ENCODE peak calls at places on chromosomes 5 and 9, in seven cellular contexts. One of them, this sample, is unnamed.

GRCh38 chr5:9655641-9656040 is 25.5 kb upstream of the TAS2R1 start:
- DNase-seq in GM19239: no peak
- DNase-seq in activated CD8-positive, alpha-beta memory T cell treated with anti-CD3 and anti-CD28 coated beads, Interleukin-2, amount 50 U/mL, for 4 hours: no peak
- DNase-seq in amygdala: no peak
- DNase-seq in tibial artery: no peak
- DNase-seq in AG04449: no peak
- DNase-seq in hepatocyte: no peak
- DNase-seq in this sample: no peak

GRCh38 chr5:140108093-140109049 is 5.5 kb upstream of the PURA start:
- DNase-seq in GM19239: no peak
- DNase-seq in activated CD8-positive, alpha-beta memory T cell treated with anti-CD3 and anti-CD28 coated beads, Interleukin-2, amount 50 U/mL, for 4 hours: peak
- DNase-seq in amygdala: no peak
- DNase-seq in tibial artery: peak
- DNase-seq in AG04449: no peak
- DNase-seq in hepatocyte: peak
- DNase-seq in this sample: peak

GRCh38 chr9:15423328-15423985 is 781 bp downstream of the SNAPC3 start:
- DNase-seq in GM19239: no peak
- DNase-seq in activated CD8-positive, alpha-beta memory T cell treated with anti-CD3 and anti-CD28 coated beads, Interleukin-2, amount 50 U/mL, for 4 hours: no peak
- DNase-seq in amygdala: no peak
- DNase-seq in tibial artery: no peak
- DNase-seq in AG04449: no peak
- DNase-seq in hepatocyte: peak
- DNase-seq in this sample: peak

GRCh38 chr5:41983284-41983683 is 58.2 kb downstream of the FBXO4 start:
- DNase-seq in GM19239: no peak
- DNase-seq in activated CD8-positive, alpha-beta memory T cell treated with anti-CD3 and anti-CD28 coated beads, Interleukin-2, amount 50 U/mL, for 4 hours: no peak
- DNase-seq in amygdala: no peak
- DNase-seq in tibial artery: no peak
- DNase-seq in AG04449: no peak
- DNase-seq in hepatocyte: no peak
- DNase-seq in this sample: no peak

GRCh38 chr9:128361296-128361980 is 9.7 kb upstream of the URM1 start:
- DNase-seq in GM19239: no peak
- DNase-seq in activated CD8-positive, alpha-beta memory T cell treated with anti-CD3 and anti-CD28 coated beads, Interleukin-2, amount 50 U/mL, for 4 hours: no peak
- DNase-seq in amygdala: no peak
- DNase-seq in tibial artery: no peak
- DNase-seq in AG04449: no peak
- DNase-seq in hepatocyte: no peak
- DNase-seq in this sample: peak

GRCh38 chr5:78530342-78531096 is 118.1 kb downstream of the LHFPL2 start:
- DNase-seq in GM19239: no peak
- DNase-seq in activated CD8-positive, alpha-beta memory T cell treated with anti-CD3 and anti-CD28 coated beads, Interleukin-2, amount 50 U/mL, for 4 hours: no peak
- DNase-seq in amygdala: no peak
- DNase-seq in tibial artery: no peak
- DNase-seq in AG04449: peak
- DNase-seq in hepatocyte: peak
- DNase-seq in this sample: no peak

GRCh38 chr9:76438841-76439588 is 20.0 kb upstream of the GCNT1 start:
- DNase-seq in GM19239: no peak
- DNase-seq in activated CD8-positive, alpha-beta memory T cell treated with anti-CD3 and anti-CD28 coated beads, Interleukin-2, amount 50 U/mL, for 4 hours: no peak
- DNase-seq in amygdala: no peak
- DNase-seq in tibial artery: no peak
- DNase-seq in AG04449: no peak
- DNase-seq in hepatocyte: no peak
- DNase-seq in this sample: no peak

GRCh38 chr5:140182803-140183367 is 7.9 kb downstream of the CYSTM1 start:
- DNase-seq in GM19239: no peak
- DNase-seq in activated CD8-positive, alpha-beta memory T cell treated with anti-CD3 and anti-CD28 coated beads, Interleukin-2, amount 50 U/mL, for 4 hours: no peak
- DNase-seq in amygdala: no peak
- DNase-seq in tibial artery: peak
- DNase-seq in AG04449: no peak
- DNase-seq in hepatocyte: peak
- DNase-seq in this sample: no peak

GRCh38 chr5:124599048-124599973 is 147.1 kb downstream of the ZNF608 start:
- DNase-seq in GM19239: no peak
- DNase-seq in activated CD8-positive, alpha-beta memory T cell treated with anti-CD3 and anti-CD28 coated beads, Interleukin-2, amount 50 U/mL, for 4 hours: no peak
- DNase-seq in amygdala: no peak
- DNase-seq in tibial artery: no peak
- DNase-seq in AG04449: no peak
- DNase-seq in hepatocyte: peak
- DNase-seq in this sample: peak

GRCh38 chr5:176441921-176442323 is 6.3 kb upstream of the FAF2 start:
- DNase-seq in GM19239: no peak
- DNase-seq in activated CD8-positive, alpha-beta memory T cell treated with anti-CD3 and anti-CD28 coated beads, Interleukin-2, amount 50 U/mL, for 4 hours: no peak
- DNase-seq in amygdala: no peak
- DNase-seq in tibial artery: no peak
- DNase-seq in AG04449: no peak
- DNase-seq in hepatocyte: no peak
- DNase-seq in this sample: no peak

GRCh38 chr5:6783787-6784186 is 70.6 kb downstream of the TENT4A start:
- DNase-seq in GM19239: no peak
- DNase-seq in activated CD8-positive, alpha-beta memory T cell treated with anti-CD3 and anti-CD28 coated beads, Interleukin-2, amount 50 U/mL, for 4 hours: no peak
- DNase-seq in amygdala: no peak
- DNase-seq in tibial artery: no peak
- DNase-seq in AG04449: no peak
- DNase-seq in hepatocyte: no peak
- DNase-seq in this sample: no peak

GRCh38 chr5:107104774-107105050 is 566.0 kb downstream of the EFNA5 start:
- DNase-seq in GM19239: peak
- DNase-seq in activated CD8-positive, alpha-beta memory T cell treated with anti-CD3 and anti-CD28 coated beads, Interleukin-2, amount 50 U/mL, for 4 hours: no peak
- DNase-seq in amygdala: no peak
- DNase-seq in tibial artery: no peak
- DNase-seq in AG04449: no peak
- DNase-seq in hepatocyte: peak
- DNase-seq in this sample: peak

GRCh38 chr5:77449277-77449676 is 42.8 kb downstream of the WDR41 start:
- DNase-seq in GM19239: no peak
- DNase-seq in activated CD8-positive, alpha-beta memory T cell treated with anti-CD3 and anti-CD28 coated beads, Interleukin-2, amount 50 U/mL, for 4 hours: no peak
- DNase-seq in amygdala: no peak
- DNase-seq in tibial artery: no peak
- DNase-seq in AG04449: no peak
- DNase-seq in hepatocyte: no peak
- DNase-seq in this sample: no peak

GRCh38 chr9:35057271-35057620 is 15.2 kb downstream of the VCP start:
- DNase-seq in GM19239: no peak
- DNase-seq in activated CD8-positive, alpha-beta memory T cell treated with anti-CD3 and anti-CD28 coated beads, Interleukin-2, amount 50 U/mL, for 4 hours: no peak
- DNase-seq in amygdala: no peak
- DNase-seq in tibial artery: no peak
- DNase-seq in AG04449: no peak
- DNase-seq in hepatocyte: no peak
- DNase-seq in this sample: no peak

GRCh38 chr5:32190094-32190493 is 16.0 kb upstream of the GOLPH3 start:
- DNase-seq in GM19239: no peak
- DNase-seq in activated CD8-positive, alpha-beta memory T cell treated with anti-CD3 and anti-CD28 coated beads, Interleukin-2, amount 50 U/mL, for 4 hours: no peak
- DNase-seq in amygdala: no peak
- DNase-seq in tibial artery: no peak
- DNase-seq in AG04449: peak
- DNase-seq in hepatocyte: peak
- DNase-seq in this sample: no peak

GRCh38 chr5:157575096-157575872 is at the start of gene ADAM19:
- DNase-seq in GM19239: no peak
- DNase-seq in activated CD8-positive, alpha-beta memory T cell treated with anti-CD3 and anti-CD28 coated beads, Interleukin-2, amount 50 U/mL, for 4 hours: peak
- DNase-seq in amygdala: peak
- DNase-seq in tibial artery: peak
- DNase-seq in AG04449: no peak
- DNase-seq in hepatocyte: peak
- DNase-seq in this sample: peak

GRCh38 chr5:141714542-141715303 is 32.7 kb upstream of the ARAP3 start:
- DNase-seq in GM19239: no peak
- DNase-seq in activated CD8-positive, alpha-beta memory T cell treated with anti-CD3 and anti-CD28 coated beads, Interleukin-2, amount 50 U/mL, for 4 hours: no peak
- DNase-seq in amygdala: no peak
- DNase-seq in tibial artery: no peak
- DNase-seq in AG04449: no peak
- DNase-seq in hepatocyte: no peak
- DNase-seq in this sample: no peak

GRCh38 chr9:127918201-127919107 is 1.6 kb upstream of the ST6GALNAC4 start:
- DNase-seq in GM19239: no peak
- DNase-seq in activated CD8-positive, alpha-beta memory T cell treated with anti-CD3 and anti-CD28 coated beads, Interleukin-2, amount 50 U/mL, for 4 hours: no peak
- DNase-seq in amygdala: no peak
- DNase-seq in tibial artery: no peak
- DNase-seq in AG04449: no peak
- DNase-seq in hepatocyte: no peak
- DNase-seq in this sample: no peak

GRCh38 chr5:691817-692529 is 1.2 kb downstream of the TPPP start:
- DNase-seq in GM19239: no peak
- DNase-seq in activated CD8-positive, alpha-beta memory T cell treated with anti-CD3 and anti-CD28 coated beads, Interleukin-2, amount 50 U/mL, for 4 hours: no peak
- DNase-seq in amygdala: no peak
- DNase-seq in tibial artery: no peak
- DNase-seq in AG04449: no peak
- DNase-seq in hepatocyte: no peak
- DNase-seq in this sample: peak

GRCh38 chr9:92507005-92507404 is 24.7 kb upstream of the ASPN start:
- DNase-seq in GM19239: no peak
- DNase-seq in activated CD8-positive, alpha-beta memory T cell treated with anti-CD3 and anti-CD28 coated beads, Interleukin-2, amount 50 U/mL, for 4 hours: no peak
- DNase-seq in amygdala: no peak
- DNase-seq in tibial artery: no peak
- DNase-seq in AG04449: no peak
- DNase-seq in hepatocyte: no peak
- DNase-seq in this sample: no peak

GRCh38 chr5:10233505-10233904 is 16.2 kb downstream of the ATPSCKMT start:
- DNase-seq in GM19239: no peak
- DNase-seq in activated CD8-positive, alpha-beta memory T cell treated with anti-CD3 and anti-CD28 coated beads, Interleukin-2, amount 50 U/mL, for 4 hours: no peak
- DNase-seq in amygdala: no peak
- DNase-seq in tibial artery: no peak
- DNase-seq in AG04449: peak
- DNase-seq in hepatocyte: peak
- DNase-seq in this sample: peak